ENCODE peak calls at places on chromosomes 11 and 22, in seven cellular contexts. One of them, this sample, is unnamed. For H3K4me1, the result is how much of the 10 kb centered on the place peaks cover.

GRCh38 chr22:43167001-43167589 is 15.7 kb downstream of the TSPO start:
- DNase-seq in GM23248: no peak
- DNase-seq in pancreas: no peak
- DNase-seq in adrenal gland: no peak
- DNase-seq in cardiac muscle cell: no peak
- DNase-seq in keratinocyte: no peak
- DNase-seq in IMR-90: no peak
- DNase-seq in this sample: no peak

GRCh38 chr11:22567759-22568158 is 57.9 kb downstream of the FANCF start:
- DNase-seq in GM23248: no peak
- DNase-seq in IMR-90: no peak
- DNase-seq in pancreas: no peak
- DNase-seq in keratinocyte: no peak
- DNase-seq in adrenal gland: no peak
- DNase-seq in cardiac muscle cell: no peak
- DNase-seq in this sample: no peak

GRCh38 chr22:32164084-32164894 is 5.2 kb upstream of the C22orf42 start:
- DNase-seq in cardiac muscle cell: no peak
- DNase-seq in keratinocyte: no peak
- DNase-seq in adrenal gland: no peak
- DNase-seq in IMR-90: no peak
- DNase-seq in GM23248: no peak
- DNase-seq in pancreas: no peak
- DNase-seq in this sample: no peak

GRCh38 chr22:30754971-30755759 is 60.5 kb downstream of the OSBP2 start:
- DNase-seq in adrenal gland: peak
- DNase-seq in pancreas: peak
- DNase-seq in GM23248: peak
- DNase-seq in cardiac muscle cell: peak
- DNase-seq in keratinocyte: peak
- DNase-seq in IMR-90: peak
- DNase-seq in this sample: no peak

GRCh38 chr22:32502346-32502745 is 27.7 kb downstream of the FBXO7 start:
- DNase-seq in cardiac muscle cell: no peak
- DNase-seq in IMR-90: no peak
- DNase-seq in keratinocyte: no peak
- DNase-seq in pancreas: no peak
- DNase-seq in adrenal gland: no peak
- DNase-seq in GM23248: no peak
- DNase-seq in this sample: no peak

GRCh38 chr11:74871037-74871436 is 77.9 kb downstream of the XRRA1 start:
- DNase-seq in GM23248: no peak
- DNase-seq in pancreas: no peak
- DNase-seq in keratinocyte: no peak
- DNase-seq in adrenal gland: no peak
- DNase-seq in IMR-90: no peak
- DNase-seq in cardiac muscle cell: no peak
- DNase-seq in this sample: no peak

GRCh38 chr11:45090607-45091006 is 55.8 kb upstream of the PRDM11 start:
- DNase-seq in keratinocyte: no peak
- DNase-seq in GM23248: no peak
- DNase-seq in cardiac muscle cell: no peak
- DNase-seq in IMR-90: no peak
- DNase-seq in adrenal gland: no peak
- DNase-seq in pancreas: no peak
- DNase-seq in this sample: no peak

GRCh38 chr22:25402501-25403283 is 161.8 kb upstream of the GRK3 start:
- DNase-seq in pancreas: no peak
- DNase-seq in keratinocyte: no peak
- DNase-seq in GM23248: peak
- DNase-seq in cardiac muscle cell: no peak
- DNase-seq in IMR-90: peak
- DNase-seq in adrenal gland: peak
- DNase-seq in this sample: no peak

GRCh38 chr22:49942565-49943404 is 17.8 kb upstream of the PIM3 start:
- DNase-seq in keratinocyte: no peak
- DNase-seq in cardiac muscle cell: no peak
- DNase-seq in IMR-90: no peak
- DNase-seq in GM23248: no peak
- DNase-seq in adrenal gland: no peak
- DNase-seq in pancreas: no peak
- DNase-seq in this sample: no peak

GRCh38 chr11:128473631-128474030 is 113.7 kb downstream of the ETS1 start:
- DNase-seq in cardiac muscle cell: no peak
- DNase-seq in pancreas: no peak
- DNase-seq in IMR-90: no peak
- DNase-seq in GM23248: peak
- DNase-seq in keratinocyte: no peak
- DNase-seq in adrenal gland: no peak
- DNase-seq in this sample: no peak

DNA sequence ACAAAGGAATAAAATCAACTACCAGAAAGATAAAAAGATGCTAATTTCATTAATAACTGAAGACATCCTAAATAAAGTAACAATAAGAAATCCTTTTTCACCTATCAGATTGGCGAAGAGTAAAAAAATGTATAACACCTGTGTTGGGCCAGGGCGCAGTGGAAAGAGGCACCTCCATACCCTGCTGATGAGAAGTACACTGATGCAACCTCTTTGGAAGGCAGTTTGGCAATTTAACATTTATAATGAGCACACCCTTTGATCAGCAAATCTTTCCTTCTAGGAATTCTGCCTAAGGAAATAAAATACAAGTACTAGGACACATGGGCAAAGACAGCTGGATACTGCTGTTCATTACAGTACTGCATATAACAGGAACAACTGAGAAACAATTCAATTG is 110.0 kb downstream of the RPL27A start:
- DNase-seq in keratinocyte: no peak
- DNase-seq in adrenal gland: no peak
- DNase-seq in GM23248: no peak
- DNase-seq in pancreas: no peak
- DNase-seq in IMR-90: no peak
- DNase-seq in cardiac muscle cell: no peak
- DNase-seq in this sample: no peak
- H3K4me1 ChIP-seq in keratinocyte: under half
- H3K4me1 ChIP-seq in adrenal gland: under half
- H3K4me1 ChIP-seq in GM23248: under half
- H3K4me1 ChIP-seq in pancreas: under half
- H3K4me1 ChIP-seq in IMR-90: under half
- H3K4me1 ChIP-seq in cardiac muscle cell: under half
- H3K4me1 ChIP-seq in this sample: under half

DNA sequence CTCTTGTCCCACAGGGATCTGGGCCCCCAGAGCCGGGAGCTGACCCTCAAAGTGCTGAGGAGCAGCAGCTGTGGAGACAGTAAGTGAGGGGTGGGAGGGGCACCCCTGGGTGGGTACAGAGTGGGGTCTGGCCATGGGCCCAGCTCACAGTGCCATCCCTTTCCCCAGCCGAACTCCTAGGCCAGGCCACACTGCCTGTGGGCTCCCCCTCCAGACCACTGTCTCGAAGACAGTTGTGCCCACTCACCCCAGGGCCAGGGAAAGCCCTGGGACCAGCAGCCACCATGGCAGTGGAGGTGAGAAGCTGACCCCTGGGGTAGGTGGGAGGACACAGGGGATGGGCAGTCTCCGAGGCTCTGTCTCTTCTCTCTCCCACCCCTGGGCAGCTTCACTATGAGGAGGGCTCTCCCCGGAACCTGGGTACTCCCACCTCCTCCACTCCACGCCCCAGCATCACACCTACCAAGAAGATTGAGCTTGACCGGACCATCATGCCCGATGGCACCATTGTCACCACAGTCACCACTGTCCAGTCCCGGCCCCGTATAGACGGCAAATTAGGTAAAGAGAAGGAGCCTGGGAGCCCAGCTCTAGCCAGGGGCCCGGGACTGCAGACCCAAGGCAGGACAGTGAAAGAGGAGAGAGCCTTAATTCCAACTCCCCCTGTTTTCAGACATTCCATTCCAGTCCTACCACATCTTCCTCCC is 5.3 kb downstream of the C2CD2L start:
- DNase-seq in adrenal gland: no peak
- DNase-seq in pancreas: no peak
- DNase-seq in keratinocyte: no peak
- DNase-seq in cardiac muscle cell: no peak
- DNase-seq in GM23248: no peak
- DNase-seq in IMR-90: no peak
- DNase-seq in this sample: no peak
- H3K4me1 ChIP-seq in adrenal gland: under half
- H3K4me1 ChIP-seq in pancreas: under half
- H3K4me1 ChIP-seq in keratinocyte: under half
- H3K4me1 ChIP-seq in cardiac muscle cell: under half
- H3K4me1 ChIP-seq in GM23248: under half
- H3K4me1 ChIP-seq in IMR-90: under half
- H3K4me1 ChIP-seq in this sample: under half

GRCh38 chr11:96211433-96211832 is 131.6 kb downstream of the MAML2 start:
- DNase-seq in keratinocyte: no peak
- DNase-seq in adrenal gland: no peak
- DNase-seq in cardiac muscle cell: no peak
- DNase-seq in GM23248: no peak
- DNase-seq in IMR-90: no peak
- DNase-seq in pancreas: no peak
- DNase-seq in this sample: no peak

GRCh38 chr11:96214745-96215093 is 128.3 kb downstream of the MAML2 start:
- DNase-seq in cardiac muscle cell: no peak
- DNase-seq in keratinocyte: no peak
- DNase-seq in pancreas: no peak
- DNase-seq in IMR-90: no peak
- DNase-seq in adrenal gland: peak
- DNase-seq in GM23248: no peak
- DNase-seq in this sample: no peak

GRCh38 chr11:96215826-96216225 is 127.2 kb downstream of the MAML2 start:
- DNase-seq in adrenal gland: no peak
- DNase-seq in keratinocyte: no peak
- DNase-seq in GM23248: no peak
- DNase-seq in pancreas: no peak
- DNase-seq in cardiac muscle cell: no peak
- DNase-seq in IMR-90: no peak
- DNase-seq in this sample: no peak

GRCh38 chr11:96215094-96215782 is 127.8 kb downstream of the MAML2 start:
- DNase-seq in GM23248: peak
- DNase-seq in pancreas: no peak
- DNase-seq in adrenal gland: peak
- DNase-seq in keratinocyte: no peak
- DNase-seq in cardiac muscle cell: no peak
- DNase-seq in IMR-90: peak
- DNase-seq in this sample: no peak

DNA sequence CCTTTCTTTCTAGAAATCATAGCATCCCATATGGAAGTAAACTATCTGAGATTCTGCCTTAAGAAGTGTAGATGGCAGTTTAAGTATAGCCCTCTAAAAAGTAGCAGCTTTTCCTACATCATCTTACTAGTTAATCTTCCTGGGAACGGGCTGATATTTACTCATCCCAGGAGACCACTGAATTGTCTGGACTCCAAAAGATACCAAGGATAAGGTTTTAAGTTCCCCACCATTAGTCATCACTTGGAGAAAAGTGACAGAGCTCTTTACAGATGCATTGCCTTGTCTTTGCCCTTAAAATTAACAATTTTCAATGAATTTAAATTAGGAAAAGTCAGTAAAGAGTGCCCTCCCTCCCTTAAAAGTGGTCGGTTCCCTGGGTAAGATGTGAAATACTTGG is 129.5 kb downstream of the MAML2 start:
- DNase-seq in cardiac muscle cell: no peak
- DNase-seq in keratinocyte: no peak
- DNase-seq in adrenal gland: no peak
- DNase-seq in IMR-90: peak
- DNase-seq in GM23248: peak
- DNase-seq in pancreas: no peak
- DNase-seq in this sample: no peak
- H3K4me1 ChIP-seq in cardiac muscle cell: under half
- H3K4me1 ChIP-seq in keratinocyte: under half
- H3K4me1 ChIP-seq in adrenal gland: under half
- H3K4me1 ChIP-seq in IMR-90: under half
- H3K4me1 ChIP-seq in GM23248: half or more
- H3K4me1 ChIP-seq in pancreas: under half
- H3K4me1 ChIP-seq in this sample: under half

GRCh38 chr22:36351921-36352774 is 35.6 kb downstream of the MYH9 start:
- DNase-seq in cardiac muscle cell: peak
- DNase-seq in GM23248: no peak
- DNase-seq in adrenal gland: peak
- DNase-seq in pancreas: peak
- DNase-seq in IMR-90: no peak
- DNase-seq in keratinocyte: no peak
- DNase-seq in this sample: no peak

GRCh38 chr22:36348760-36349159 is 39.0 kb downstream of the MYH9 start:
- DNase-seq in adrenal gland: no peak
- DNase-seq in pancreas: no peak
- DNase-seq in cardiac muscle cell: no peak
- DNase-seq in IMR-90: no peak
- DNase-seq in keratinocyte: no peak
- DNase-seq in GM23248: no peak
- DNase-seq in this sample: no peak

GRCh38 chr22:36350751-36351594 is 36.8 kb downstream of the MYH9 start:
- DNase-seq in cardiac muscle cell: no peak
- DNase-seq in keratinocyte: no peak
- DNase-seq in pancreas: peak
- DNase-seq in GM23248: peak
- DNase-seq in adrenal gland: peak
- DNase-seq in IMR-90: peak
- DNase-seq in this sample: no peak

GRCh38 chr22:36347094-36347493 is 40.7 kb downstream of the MYH9 start:
- DNase-seq in GM23248: no peak
- DNase-seq in IMR-90: no peak
- DNase-seq in keratinocyte: no peak
- DNase-seq in adrenal gland: no peak
- DNase-seq in cardiac muscle cell: no peak
- DNase-seq in pancreas: no peak
- DNase-seq in this sample: no peak

GRCh38 chr22:36349726-36350125 is 38.0 kb downstream of the MYH9 start:
- DNase-seq in IMR-90: no peak
- DNase-seq in cardiac muscle cell: no peak
- DNase-seq in adrenal gland: no peak
- DNase-seq in keratinocyte: no peak
- DNase-seq in pancreas: no peak
- DNase-seq in GM23248: no peak
- DNase-seq in this sample: no peak
- H3K4me1 ChIP-seq in IMR-90: under half
- H3K4me1 ChIP-seq in cardiac muscle cell: under half
- H3K4me1 ChIP-seq in adrenal gland: half or more
- H3K4me1 ChIP-seq in keratinocyte: half or more
- H3K4me1 ChIP-seq in pancreas: under half
- H3K4me1 ChIP-seq in GM23248: under half
- H3K4me1 ChIP-seq in this sample: half or more